ENCODE peak calls at places on chromosomes 13 and 19, in seven cellular contexts. I is AG09319, P is choroid plexus epithelial cell, U is activated B cell treated with CpG ODN at 0.5 μM for 24 hours, Y is WTC11, Z is tibial nerve, V is heart right ventricle. K is an unnamed sample.

GRCh38 chr19:31436121-31436776 is 87.0 kb upstream of the TSHZ3 start:
- DNase-seq in I (no peak), P (peak), U (no peak), Y (no peak), Z (no peak), V (no peak), K (no peak)

GRCh38 chr19:10852098-10852800 is 4.0 kb downstream of the C19orf38 start:
- DNase-seq in I (no peak), P (peak), U (no peak), Y (no peak), Z (no peak), V (no peak), K (no peak)

GRCh38 chr13:112821340-112822055 is 131.7 kb downstream of the ATP11A start:
- DNase-seq in I (no peak), P (no peak), U (no peak), Y (peak), Z (no peak), V (no peak), K (no peak)

GRCh38 chr13:45121421-45121820 is 1.1 kb downstream of the GTF2F2 start:
- DNase-seq in I (no peak), P (peak), U (no peak), Y (no peak), Z (no peak), V (no peak), K (no peak)

GRCh38 chr13:43140985-43141384 is 117.6 kb downstream of the DNAJC15 start:
- DNase-seq in I (no peak), P (no peak), U (no peak), Y (peak), Z (no peak), V (no peak), K (no peak)

GRCh38 chr19:43362179-43362578 is 8.7 kb downstream of the CD177 start:
- DNase-seq in I (no peak), P (peak), U (no peak), Y (no peak), Z (no peak), V (no peak), K (no peak)

GRCh38 chr13:78169386-78169785 is 250.8 kb upstream of the EDNRB start:
- DNase-seq in I (no peak), P (no peak), U (no peak), Y (no peak), Z (no peak), V (no peak), K (no peak)

GRCh38 chr19:46351241-46352041 is 4.6 kb downstream of the PPP5C start:
- DNase-seq in I (no peak), P (peak), U (no peak), Y (no peak), Z (no peak), V (no peak), K (peak)

GRCh38 chr19:15836345-15836594 is 20.8 kb upstream of the OR10H1 start:
- DNase-seq in I (no peak), P (peak), U (no peak), Y (no peak), Z (no peak), V (no peak), K (no peak)

GRCh38 chr19:11203194-11204075 is 6.1 kb upstream of the KANK2 start:
- DNase-seq in I (peak), P (peak), U (peak), Y (peak), Z (peak), V (peak), K (peak)

GRCh38 chr19:42074513-42075363 is 1.2 kb upstream of the ZNF574 start:
- DNase-seq in I (no peak), P (no peak), U (no peak), Y (no peak), Z (no peak), V (no peak), K (peak)

GRCh38 chr19:13629687-13630357 is 123.5 kb upstream of the CACNA1A start:
- DNase-seq in I (no peak), P (peak), U (no peak), Y (no peak), Z (no peak), V (no peak), K (no peak)

GRCh38 chr19:824885-825284 is 2.8 kb upstream of the AZU1 start:
- DNase-seq in I (no peak), P (no peak), U (no peak), Y (no peak), Z (no peak), V (no peak), K (no peak)

GRCh38 chr19:48623556-48624066 is 4.3 kb downstream of the SPHK2 start:
- DNase-seq in I (no peak), P (no peak), U (no peak), Y (no peak), Z (no peak), V (no peak), K (no peak)

GRCh38 chr19:18847516-18848463 is 16.0 kb downstream of the UPF1 start:
- DNase-seq in I (peak), P (peak), U (no peak), Y (no peak), Z (no peak), V (no peak), K (no peak)

GRCh38 chr19:1225451-1226226 is 12.2 kb downstream of the CBARP start:
- DNase-seq in I (no peak), P (peak), U (no peak), Y (no peak), Z (no peak), V (no peak), K (no peak)

GRCh38 chr19:10602330-10603083 is 15.4 kb upstream of the AP1M2 start:
- DNase-seq in I (no peak), P (peak), U (peak), Y (peak), Z (peak), V (peak), K (peak)

GRCh38 chr13:113113846-113114271 is 8.3 kb downstream of the F7 start:
- DNase-seq in I (no peak), P (no peak), U (no peak), Y (no peak), Z (no peak), V (no peak), K (no peak)

GRCh38 chr19:43562698-43563241 is 12.6 kb downstream of the XRCC1 start:
- DNase-seq in I (peak), P (peak), U (peak), Y (no peak), Z (peak), V (peak), K (peak)

GRCh38 chr19:39110263-39110967 is 15.2 kb upstream of the PAK4 start:
- DNase-seq in I (no peak), P (peak), U (peak), Y (peak), Z (peak), V (peak), K (peak)

GRCh38 chr13:48975101-48975925 is at the start of gene FNDC3A:
- DNase-seq in I (peak), P (peak), U (peak), Y (peak), Z (no peak), V (peak), K (peak)
- TF ChIP-seq CTCF in I (no peak), P (peak), U (no peak), Y (no peak), Z (peak), V (no peak), K (peak)

GRCh38 chr13:103762523-103762922 is 696.3 kb upstream of the SLC10A2 start:
- DNase-seq in I (no peak), P (no peak), U (no peak), Y (no peak), Z (no peak), V (no peak), K (no peak)
- TF ChIP-seq CTCF in I (no peak), P (peak), U (no peak), Y (no peak), Z (no peak), V (no peak), K (no peak)

GRCh38 chr13:37919329-37919880 is 49.8 kb upstream of the TRPC4 start:
- DNase-seq in I (no peak), P (no peak), U (no peak), Y (no peak), Z (no peak), V (no peak), K (no peak)

GRCh38 chr13:37914781-37915391 is 45.3 kb upstream of the TRPC4 start:
- DNase-seq in I (no peak), P (peak), U (no peak), Y (no peak), Z (no peak), V (no peak), K (no peak)

GRCh38 chr13:37923236-37923635 is 53.7 kb upstream of the TRPC4 start:
- DNase-seq in I (no peak), P (no peak), U (no peak), Y (no peak), Z (no peak), V (no peak), K (no peak)

GRCh38 chr13:37918116-37919100 is 48.8 kb upstream of the TRPC4 start:
- DNase-seq in I (no peak), P (no peak), U (no peak), Y (no peak), Z (no peak), V (no peak), K (no peak)
- TF ChIP-seq CTCF in I (no peak), P (no peak), U (no peak), Y (no peak), Z (no peak), V (no peak), K (no peak)

DNA sequence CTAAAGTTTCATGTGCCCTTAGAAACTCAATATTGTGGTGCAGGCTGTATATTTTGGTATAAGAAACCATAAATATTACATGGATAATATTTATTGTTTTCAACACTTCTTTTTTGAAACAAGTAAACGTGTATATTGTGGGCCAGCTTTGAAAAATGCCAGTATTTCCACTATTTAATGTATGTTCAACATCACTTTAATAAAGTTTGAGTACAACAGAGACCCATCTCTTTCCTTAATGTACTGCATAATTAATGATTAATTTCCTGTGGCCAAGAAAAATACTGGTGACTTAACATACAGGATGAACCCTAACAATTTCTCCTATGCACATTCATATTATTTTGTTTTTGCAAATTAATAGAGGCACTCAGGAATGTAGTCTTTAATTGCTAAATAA is 2891.5 kb downstream of the PCDH9 start:
- DNase-seq in I (no peak), P (no peak), U (no peak), Y (no peak), Z (no peak), V (no peak), K (no peak)
- TF ChIP-seq CTCF in I (no peak), P (no peak), U (no peak), Y (no peak), Z (no peak), V (no peak), K (no peak)

DNA sequence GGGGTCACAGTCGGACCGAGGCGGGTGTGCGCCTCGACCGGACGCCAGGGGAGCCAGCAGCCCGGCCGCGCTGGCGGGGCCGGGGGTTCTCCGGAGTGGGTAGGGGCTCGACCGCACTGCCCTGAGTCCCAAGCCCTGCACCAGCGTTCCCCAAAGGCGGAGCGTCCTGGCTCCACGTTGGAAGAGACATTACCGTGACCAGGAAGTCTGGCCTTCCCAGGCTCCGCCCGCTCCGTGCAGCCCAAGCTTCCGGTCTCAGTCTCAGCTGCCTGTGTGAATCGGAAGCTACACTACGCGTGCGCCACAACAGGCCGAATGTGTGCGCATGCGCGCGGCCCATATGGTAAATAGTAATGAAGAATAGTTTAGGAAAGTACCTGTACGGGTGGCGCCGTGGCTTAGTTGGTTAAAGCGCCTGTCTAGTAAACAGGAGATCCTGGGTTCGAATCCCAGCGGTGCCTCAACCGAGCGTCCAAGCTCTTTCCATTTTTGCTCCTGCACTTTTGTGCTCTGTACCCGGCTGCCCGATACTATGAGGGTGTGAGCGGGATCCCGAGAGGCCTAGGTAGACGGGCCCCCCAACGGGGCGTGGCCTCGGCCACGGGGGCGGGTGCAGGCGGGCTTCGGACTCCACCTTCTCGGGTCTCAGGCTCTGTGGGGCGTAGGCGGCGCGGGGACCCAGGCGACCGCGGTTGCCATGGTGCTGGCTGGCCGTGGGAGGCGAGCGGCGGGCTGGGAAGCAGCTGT is 17.3 kb upstream of the LRP3 start:
- DNase-seq in I (peak), P (peak), U (peak), Y (peak), Z (peak), V (peak), K (peak)
- TF ChIP-seq CTCF in I (no peak), P (peak), U (no peak), Y (no peak), Z (peak), V (peak), K (no peak)

GRCh38 chr13:110346661-110347067 is 39.6 kb downstream of the COL4A2 start:
- DNase-seq in I (no peak), P (no peak), U (no peak), Y (no peak), Z (no peak), V (no peak), K (no peak)

GRCh38 chr13:110345701-110346100 is 38.6 kb downstream of the COL4A2 start:
- DNase-seq in I (no peak), P (no peak), U (no peak), Y (no peak), Z (no peak), V (no peak), K (no peak)

GRCh38 chr13:110344320-110344719 is 37.2 kb downstream of the COL4A2 start:
- DNase-seq in I (no peak), P (no peak), U (no peak), Y (no peak), Z (no peak), V (no peak), K (no peak)

GRCh38 chr13:110347088-110347487 is 40.0 kb downstream of the COL4A2 start:
- DNase-seq in I (no peak), P (no peak), U (no peak), Y (no peak), Z (no peak), V (no peak), K (no peak)

DNA sequence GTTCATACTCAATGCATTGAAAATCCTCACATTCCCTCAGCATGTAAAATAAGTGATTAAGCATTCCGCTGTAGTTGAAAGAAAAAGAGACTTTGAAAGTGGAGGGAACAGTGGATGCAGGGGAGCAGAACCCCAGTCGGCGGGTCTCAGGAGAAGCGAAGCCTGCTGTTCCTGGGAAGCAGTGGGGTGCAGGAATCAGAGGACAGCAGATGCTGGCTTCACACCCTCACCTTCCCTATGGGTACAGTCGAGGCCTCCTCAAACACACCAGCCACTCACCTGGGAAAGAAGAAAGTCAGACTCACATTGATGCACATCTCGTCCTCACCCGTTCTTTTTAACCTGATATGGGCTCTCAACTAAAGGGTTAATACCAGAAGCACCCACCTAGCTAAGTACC is 38.2 kb downstream of the COL4A2 start:
- DNase-seq in I (no peak), P (no peak), U (no peak), Y (no peak), Z (no peak), V (no peak), K (no peak)
- TF ChIP-seq CTCF in I (no peak), P (no peak), U (no peak), Y (no peak), Z (no peak), V (no peak), K (no peak)

GRCh38 chr13:99435116-99435515 is 66.2 kb upstream of the TM9SF2 start:
- DNase-seq in I (no peak), P (no peak), U (no peak), Y (no peak), Z (no peak), V (no peak), K (no peak)

GRCh38 chr13:99433543-99434075 is 67.7 kb upstream of the TM9SF2 start:
- DNase-seq in I (no peak), P (no peak), U (no peak), Y (no peak), Z (no peak), V (no peak), K (no peak)

GRCh38 chr13:99434258-99434788 is 66.9 kb upstream of the TM9SF2 start:
- DNase-seq in I (no peak), P (no peak), U (no peak), Y (peak), Z (no peak), V (no peak), K (no peak)

GRCh38 chr13:99431927-99432636 is 69.2 kb upstream of the TM9SF2 start:
- DNase-seq in I (no peak), P (no peak), U (peak), Y (no peak), Z (no peak), V (no peak), K (peak)

DNA sequence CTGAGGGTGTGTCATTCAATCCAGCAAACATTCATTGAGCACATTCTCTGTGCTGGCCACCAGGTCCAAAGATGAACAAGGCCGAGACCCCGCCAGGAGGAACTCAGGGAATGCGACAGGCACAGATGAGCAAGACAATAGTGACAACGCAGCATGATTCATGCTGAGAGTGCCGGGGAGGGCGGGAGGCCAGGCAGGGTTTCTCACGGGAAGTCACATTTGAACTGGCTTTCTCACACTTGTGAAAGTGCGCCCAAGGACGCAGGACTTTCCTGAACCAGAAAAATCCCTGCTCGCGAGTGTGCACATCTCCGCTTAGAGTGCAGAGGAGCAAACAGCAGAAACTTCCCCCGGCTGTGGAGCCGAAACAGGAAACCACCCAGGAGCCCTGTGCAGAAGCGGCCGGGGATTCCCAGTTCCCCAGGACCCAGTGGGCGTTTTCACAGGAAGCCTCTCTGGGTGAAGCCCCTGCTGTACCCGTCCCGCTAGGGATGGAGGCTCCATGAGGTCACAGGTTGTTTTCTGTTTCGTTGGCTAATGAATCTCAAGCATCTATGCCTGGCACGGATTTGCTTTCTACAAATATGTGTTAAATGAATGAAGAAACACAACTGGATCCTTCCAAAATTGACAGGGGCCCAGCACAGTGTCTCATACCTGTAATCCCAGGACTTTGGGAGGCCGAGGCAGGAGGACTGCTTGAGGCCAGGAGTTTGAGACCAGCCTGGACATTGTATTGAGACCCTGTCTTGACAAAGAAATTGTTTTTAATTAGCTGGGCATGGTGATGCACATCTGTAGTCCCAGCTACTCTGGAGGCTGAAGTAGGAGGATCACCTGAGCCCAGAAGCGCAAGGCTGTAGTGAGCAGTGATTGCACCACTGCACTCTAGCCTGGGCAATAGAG is 68.4 kb upstream of the TM9SF2 start:
- DNase-seq in I (no peak), P (peak), U (peak), Y (peak), Z (peak), V (peak), K (peak)
- TF ChIP-seq CTCF in I (no peak), P (no peak), U (no peak), Y (no peak), Z (no peak), V (no peak), K (peak)